ENCODE peak calls at places on chromosome 1, in five cellular contexts. One of them, this sample, is unnamed.

GRCh38 chr1:910881-911721 is 12.6 kb upstream of the SAMD11 start:
- DNase-seq in stimulated activated CD4-positive, alpha-beta T cell treated with anti-CD3 and anti-CD28 coated beads, Interleukin-1b, Interleukin-23, amount 100 ng/mL, for 1 hour: no peak
- DNase-seq in tibial artery: no peak
- DNase-seq in GM23338: no peak
- DNase-seq in GM12891: peak; percentile 7
- DNase-seq in this sample: peak; percentile 1

GRCh38 chr1:241317676-241318075 is 39.3 kb downstream of the RGS7 start:
- DNase-seq in GM12891: no peak
- DNase-seq in stimulated activated CD4-positive, alpha-beta T cell treated with anti-CD3 and anti-CD28 coated beads, Interleukin-1b, Interleukin-23, amount 100 ng/mL, for 1 hour: no peak
- DNase-seq in GM23338: no peak
- DNase-seq in tibial artery: no peak
- DNase-seq in this sample: no peak

GRCh38 chr1:77202746-77203145 is 16.5 kb downstream of the PIGK start:
- DNase-seq in GM23338: no peak
- DNase-seq in GM12891: no peak
- DNase-seq in tibial artery: no peak
- DNase-seq in stimulated activated CD4-positive, alpha-beta T cell treated with anti-CD3 and anti-CD28 coated beads, Interleukin-1b, Interleukin-23, amount 100 ng/mL, for 1 hour: no peak
- DNase-seq in this sample: no peak

GRCh38 chr1:248834343-248834940 is 3.6 kb upstream of the ZNF672 start:
- DNase-seq in GM12891: no peak
- DNase-seq in GM23338: no peak
- DNase-seq in tibial artery: no peak
- DNase-seq in stimulated activated CD4-positive, alpha-beta T cell treated with anti-CD3 and anti-CD28 coated beads, Interleukin-1b, Interleukin-23, amount 100 ng/mL, for 1 hour: no peak
- DNase-seq in this sample: no peak

GRCh38 chr1:224059897-224060462 is 53.9 kb upstream of the FBXO28 start:
- DNase-seq in GM12891: no peak
- DNase-seq in stimulated activated CD4-positive, alpha-beta T cell treated with anti-CD3 and anti-CD28 coated beads, Interleukin-1b, Interleukin-23, amount 100 ng/mL, for 1 hour: no peak
- DNase-seq in tibial artery: no peak
- DNase-seq in GM23338: no peak
- DNase-seq in this sample: no peak

GRCh38 chr1:115654663-115655306 is 13.0 kb downstream of the VANGL1 start:
- DNase-seq in GM12891: no peak
- DNase-seq in stimulated activated CD4-positive, alpha-beta T cell treated with anti-CD3 and anti-CD28 coated beads, Interleukin-1b, Interleukin-23, amount 100 ng/mL, for 1 hour: no peak
- DNase-seq in GM23338: peak; percentile 51
- DNase-seq in tibial artery: peak; percentile 33
- DNase-seq in this sample: no peak

GRCh38 chr1:200038645-200038986 is 11.1 kb downstream of the NR5A2 start:
- DNase-seq in tibial artery: no peak
- DNase-seq in GM23338: peak; percentile 96
- DNase-seq in GM12891: no peak
- DNase-seq in stimulated activated CD4-positive, alpha-beta T cell treated with anti-CD3 and anti-CD28 coated beads, Interleukin-1b, Interleukin-23, amount 100 ng/mL, for 1 hour: no peak
- DNase-seq in this sample: peak; percentile 93

GRCh38 chr1:206521002-206521585 is 13.8 kb downstream of the RASSF5 start:
- DNase-seq in stimulated activated CD4-positive, alpha-beta T cell treated with anti-CD3 and anti-CD28 coated beads, Interleukin-1b, Interleukin-23, amount 100 ng/mL, for 1 hour: no peak
- DNase-seq in GM23338: no peak
- DNase-seq in tibial artery: no peak
- DNase-seq in GM12891: no peak
- DNase-seq in this sample: no peak

GRCh38 chr1:160625725-160626498 is 20.9 kb downstream of the SLAMF1 start:
- DNase-seq in GM12891: no peak
- DNase-seq in GM23338: no peak
- DNase-seq in stimulated activated CD4-positive, alpha-beta T cell treated with anti-CD3 and anti-CD28 coated beads, Interleukin-1b, Interleukin-23, amount 100 ng/mL, for 1 hour: no peak
- DNase-seq in tibial artery: no peak
- DNase-seq in this sample: no peak

GRCh38 chr1:246679211-246680177 is 44.7 kb upstream of the SCCPDH start:
- DNase-seq in tibial artery: no peak
- DNase-seq in stimulated activated CD4-positive, alpha-beta T cell treated with anti-CD3 and anti-CD28 coated beads, Interleukin-1b, Interleukin-23, amount 100 ng/mL, for 1 hour: no peak
- DNase-seq in GM23338: no peak
- DNase-seq in GM12891: no peak
- DNase-seq in this sample: no peak

GRCh38 chr1:170657275-170657853 is 6.6 kb upstream of the PRRX1 start:
- DNase-seq in GM12891: no peak
- DNase-seq in stimulated activated CD4-positive, alpha-beta T cell treated with anti-CD3 and anti-CD28 coated beads, Interleukin-1b, Interleukin-23, amount 100 ng/mL, for 1 hour: no peak
- DNase-seq in GM23338: peak; percentile 42
- DNase-seq in tibial artery: no peak
- DNase-seq in this sample: no peak